ENCODE peak calls at places on chromosomes 12 and 14, in four cellular contexts. L is A549, G is HepG2, S is HL-60. A is an unnamed sample.

GRCh38 chr12:75779891-75780501 is 251.6 kb downstream of the PHLDA1 start:
- DNase-seq in S (no peak), G (no peak), L (no peak), A (no peak)

GRCh38 chr12:122099856-122100255 is 21.3 kb downstream of the MLXIP start:
- DNase-seq in L (no peak), G (no peak), S (no peak), A (no peak)

GRCh38 chr14:103105580-103106168 is 11.1 kb downstream of the EXOC3L4 start:
- DNase-seq in G (no peak), L (no peak), S (no peak), A (no peak)

GRCh38 chr12:78457951-78458350 is 406.6 kb upstream of the SYT1 start:
- DNase-seq in G (no peak), S (no peak), L (no peak), A (no peak)

GRCh38 chr12:15278816-15279658 is 43.3 kb upstream of the PTPRO start:
- DNase-seq in L (no peak), S (no peak), G (no peak), A (no peak)

GRCh38 chr14:20690848-20691640 is 2.5 kb downstream of the ANG start:
- DNase-seq in L (peak; percentile 81), S (peak; percentile 49), G (peak; percentile 84), A (peak; percentile 60)

GRCh38 chr12:52217223-52217622 is 15.8 kb upstream of the KRT7 start:
- DNase-seq in S (no peak), L (peak; percentile 75), G (no peak), A (no peak)

GRCh38 chr12:42364692-42365091 is 38.7 kb downstream of the PPHLN1 start:
- DNase-seq in G (no peak), L (no peak), S (no peak), A (no peak)

GRCh38 chr12:666766-667308 is 3.6 kb upstream of the NINJ2 start:
- DNase-seq in S (no peak), L (no peak), G (no peak), A (no peak)

GRCh38 chr14:94738786-94739185 is 31.1 kb downstream of the GSC start:
- DNase-seq in G (no peak), S (no peak), L (no peak), A (no peak)

GRCh38 chr12:80271770-80272169 is 172.3 kb upstream of the PTPRQ start:
- DNase-seq in G (no peak), S (no peak), L (no peak), A (no peak)

GRCh38 chr14:75126121-75126544 is 715 bp downstream of the NEK9 start:
- DNase-seq in S (no peak), G (no peak), L (no peak), A (no peak)

GRCh38 chr14:102953100-102953499 is 30.6 kb downstream of the AMN start:
- DNase-seq in S (no peak), G (no peak), L (no peak), A (no peak)

GRCh38 chr14:106204063-106204462 is 677.7 kb downstream of the TMEM121 start:
- DNase-seq in L (no peak), G (no peak), S (no peak), A (no peak)

GRCh38 chr12:87967871-87968270 is 61.3 kb downstream of the C12orf50 start:
- DNase-seq in L (no peak), S (no peak), G (no peak), A (no peak)

GRCh38 chr12:98736352-98737326 is 91.5 kb downstream of the APAF1 start:
- DNase-seq in G (peak; percentile 66), L (peak; percentile 15), S (no peak), A (no peak)

GRCh38 chr12:68175566-68176033 is 16.1 kb upstream of the IFNG start:
- DNase-seq in G (no peak), S (no peak), L (no peak), A (no peak)

GRCh38 chr14:28754209-28754985 is 12.2 kb upstream of the FOXG1 start:
- DNase-seq in G (peak; percentile 77), L (peak; percentile 40), S (no peak), A (peak; percentile 12)

GRCh38 chr12:31570880-31571279 is 20.1 kb downstream of the DENND5B start:
- DNase-seq in G (peak; percentile 45), L (no peak), S (no peak), A (no peak)

GRCh38 chr14:90970167-90970600 is 90.3 kb downstream of the RPS6KA5 start:
- DNase-seq in S (peak; percentile 32), L (peak; percentile 29), G (no peak), A (no peak)

GRCh38 chr12:109169676-109170075 is 53.3 kb downstream of the ACACB start:
- DNase-seq in L (no peak), S (no peak), G (no peak), A (no peak)

GRCh38 chr12:106049105-106049504 is 89.6 kb downstream of the NUAK1 start:
- DNase-seq in S (no peak), L (no peak), G (no peak), A (no peak)

GRCh38 chr14:22560638-22561365 is 28.2 kb downstream of the DAD1 start:
- DNase-seq in G (peak; percentile 85), S (no peak), L (no peak), A (no peak)

GRCh38 chr14:49897965-49898364 is 5.1 kb downstream of the ARF6 start:
- DNase-seq in L (no peak), G (no peak), S (no peak), A (no peak)

GRCh38 chr12:75526655-75527511 is 15.5 kb upstream of the KRR1 start:
- DNase-seq in S (no peak), L (peak; percentile 70), G (peak; percentile 45), A (no peak)

GRCh38 chr12:48021485-48022179 is 17.4 kb upstream of the COL2A1 start:
- DNase-seq in S (no peak), G (no peak), L (peak; percentile 24), A (no peak)

GRCh38 chr14:101480022-101480746 is 81.1 kb upstream of the DIO3 start:
- DNase-seq in G (no peak), L (no peak), S (no peak), A (no peak)

GRCh38 chr12:1800646-1801284 is 19.6 kb upstream of the LRTM2 start:
- DNase-seq in L (peak; percentile 37), S (no peak), G (peak; percentile 37), A (no peak)

GRCh38 chr12:112309797-112310196 is 72.4 kb downstream of the HECTD4 start:
- DNase-seq in L (no peak), G (no peak), S (no peak), A (no peak)

GRCh38 chr14:99779751-99780150 is 13.5 kb upstream of the EML1 start:
- DNase-seq in L (peak; percentile 56), S (no peak), G (no peak), A (no peak)

GRCh38 chr12:130335517-130336392 is 1.9 kb upstream of the PIWIL1 start:
- DNase-seq in S (no peak), L (peak; percentile 73), G (peak; percentile 52), A (peak; percentile 17)

GRCh38 chr12:49068879-49069506 is 786 bp downstream of the RHEBL1 start:
- DNase-seq in S (no peak), G (no peak), L (no peak), A (no peak)

GRCh38 chr12:19129121-19129485 is 430 bp upstream of the PLEKHA5 start:
- DNase-seq in G (no peak), S (no peak), L (peak; percentile 25), A (no peak)

GRCh38 chr12:19129486-19130223 is at the start of gene PLEKHA5:
- DNase-seq in L (peak; percentile 64), G (peak; percentile 44), S (no peak), A (no peak)

GRCh38 chr12:19130224-19131019 is 889 bp downstream of the PLEKHA5 start:
- DNase-seq in L (peak; percentile 19), G (no peak), S (peak; percentile 8), A (no peak)

GRCh38 chr12:19127270-19127669 is 2.3 kb upstream of the PLEKHA5 start:
- DNase-seq in S (no peak), G (no peak), L (no peak), A (no peak)

GRCh38 chr12:19131020-19131431 is 1.5 kb downstream of the PLEKHA5 start:
- DNase-seq in L (peak; percentile 33), G (peak; percentile 41), S (no peak), A (no peak)
- TF ChIP-seq REST in L (no peak), G (no peak), S (no peak), A (no peak)

DNA sequence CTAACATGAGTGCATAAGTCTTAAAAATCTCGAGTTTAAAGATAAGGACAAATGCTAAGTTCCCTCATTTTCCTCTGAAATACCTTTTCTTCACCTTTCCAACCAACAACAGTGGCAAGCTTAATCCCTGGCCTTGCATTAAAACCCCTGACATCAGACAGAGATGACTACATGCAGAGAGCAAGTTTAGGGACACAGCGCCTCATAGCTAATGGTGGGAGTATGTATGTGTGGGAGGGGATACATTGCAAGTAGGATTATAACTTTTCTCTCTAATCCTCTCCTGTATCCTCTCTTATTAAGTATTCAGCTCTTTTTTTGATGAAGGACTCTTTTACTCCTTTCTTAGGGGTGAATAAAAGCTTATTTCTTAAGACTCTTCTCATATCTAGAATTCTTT is 547.1 kb downstream of the CCER1 start:
- DNase-seq in L (no peak), S (no peak), G (no peak), A (no peak)
- TF ChIP-seq CTCF in L (no peak), S (no peak), G (no peak), A (no peak)

DNA sequence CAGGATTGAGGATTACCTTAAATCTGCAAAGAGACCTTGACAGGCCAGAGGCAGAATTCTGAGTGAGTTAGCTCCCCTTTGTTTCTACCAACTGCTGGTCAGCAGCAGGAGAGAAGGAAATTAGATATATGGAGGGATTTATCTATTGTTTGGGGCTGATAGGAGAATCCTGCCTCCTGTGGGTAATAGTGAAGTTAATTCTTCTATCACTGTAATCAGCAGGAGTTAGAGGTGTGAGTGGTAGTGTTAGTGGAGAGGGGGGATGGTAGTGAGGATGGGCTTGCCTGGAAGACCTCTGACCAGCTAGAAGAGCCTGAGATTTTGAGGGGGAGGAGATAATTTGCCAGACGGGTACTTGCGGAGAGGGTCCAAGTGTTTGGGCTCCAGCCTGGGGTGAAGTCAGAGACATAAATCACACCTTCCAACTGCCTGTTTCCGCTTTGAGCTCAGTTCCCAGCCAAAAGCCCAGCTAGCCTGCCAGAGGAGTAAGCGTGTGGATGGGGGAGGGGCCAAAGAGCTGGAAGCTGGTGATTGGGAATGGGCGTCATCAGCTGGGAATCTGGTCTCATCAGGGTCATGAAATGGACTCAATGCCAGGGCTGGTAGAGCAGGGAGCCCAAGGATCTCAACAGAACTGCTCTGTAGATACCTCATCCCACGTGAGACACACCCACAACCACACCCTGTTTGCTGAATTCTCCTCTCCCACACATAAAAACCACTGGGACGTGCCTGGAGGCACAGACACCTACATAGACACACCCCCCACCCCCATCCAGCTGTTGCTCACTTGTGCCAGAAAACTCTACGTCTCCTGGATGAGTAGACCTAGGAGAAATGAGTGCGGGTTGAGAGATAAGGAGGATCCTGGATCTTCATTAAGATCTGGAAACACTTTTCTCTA is 13.1 kb upstream of the ITGA5 start:
- DNase-seq in S (no peak), G (no peak), L (peak; percentile 70), A (no peak)
- TF ChIP-seq REST in S (no peak), G (no peak), L (no peak), A (no peak)

DNA sequence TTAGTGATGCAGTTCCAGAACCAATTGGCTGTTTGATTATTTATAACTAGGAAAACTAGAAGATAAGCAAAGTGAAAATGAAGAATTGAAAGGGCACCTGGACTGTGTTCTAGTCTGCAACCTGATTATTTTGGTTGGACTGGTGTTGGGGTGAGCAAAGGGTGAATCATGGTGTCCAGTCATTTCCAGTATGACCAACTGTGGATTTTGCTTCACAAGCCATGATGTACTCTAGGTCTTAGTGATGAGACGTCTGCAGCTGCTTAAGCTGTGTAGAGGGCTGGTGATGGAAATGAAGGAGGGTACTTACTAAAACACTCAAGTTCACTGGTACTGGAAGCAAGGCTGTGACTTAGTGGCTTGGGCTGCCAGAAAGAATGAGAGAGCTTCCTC is 193.2 kb upstream of the FRMD6 start:
- DNase-seq in L (no peak), G (no peak), S (no peak), A (peak; percentile 30)
- TF ChIP-seq CTCF in L (no peak), G (no peak), S (no peak), A (no peak)

GRCh38 chr12:91910871-91911388 is 234.7 kb downstream of the BTG1 start:
- DNase-seq in S (no peak), L (no peak), G (no peak), A (no peak)
- TF ChIP-seq REST in S (no peak), L (no peak), G (no peak), A (no peak)